ENCODE peak calls at places on chromosomes 12 and 14, in nine cellular contexts. V is GM19239; X is NCI-H1694; D is left cardiac atrium; C is transverse colon; Y is KBM-7; P is activated CD4-positive, alpha-beta T cell treated with anti-CD3 and anti-CD28 coated beads for 24 hours; T is NCI-H2029; F is foreskin fibroblast. G is an unnamed sample.

GRCh38 chr12:80684077-80684495 is 23.3 kb upstream of the MYF6 start:
- DNase-seq in P (no peak), T (peak), Y (no peak), D (no peak), C (no peak), X (no peak), F (no peak), V (no peak), G (no peak)

GRCh38 chr12:118704517-118704916 is 276.8 kb upstream of the SRRM4 start:
- DNase-seq in D (no peak), F (no peak), V (no peak), X (no peak), P (no peak), T (peak), C (no peak), Y (no peak), G (no peak)

GRCh38 chr12:131091976-131092691 is 138.4 kb downstream of the ADGRD1 start:
- DNase-seq in V (no peak), Y (no peak), D (no peak), T (no peak), F (no peak), C (peak), X (no peak), P (no peak), G (peak)

GRCh38 chr14:72665259-72665658 is 228.6 kb downstream of the DPF3 start:
- DNase-seq in F (peak), X (no peak), D (no peak), T (no peak), Y (no peak), V (no peak), C (no peak), P (no peak), G (no peak)

GRCh38 chr14:102363182-102363952 is 626 bp downstream of the TECPR2 start:
- DNase-seq in F (peak), P (no peak), Y (peak), D (peak), C (peak), X (no peak), T (no peak), V (peak), G (peak)

GRCh38 chr14:55600784-55601561 is 21.0 kb downstream of the KTN1 start:
- DNase-seq in C (no peak), Y (no peak), F (peak), P (no peak), D (no peak), T (no peak), X (no peak), V (no peak), G (no peak)

GRCh38 chr14:60632777-60633176 is 16.5 kb downstream of the SIX1 start:
- DNase-seq in X (no peak), Y (peak), T (peak), P (no peak), D (no peak), F (no peak), V (no peak), C (no peak), G (no peak)

GRCh38 chr12:108268397-108268796 is 70.7 kb downstream of the CMKLR1 start:
- DNase-seq in D (no peak), T (no peak), C (no peak), X (no peak), Y (no peak), P (no peak), F (no peak), V (no peak), G (no peak)

GRCh38 chr12:75212072-75212471 is 2.4 kb upstream of the KCNC2 start:
- DNase-seq in T (no peak), Y (peak), V (no peak), X (no peak), C (no peak), P (no peak), F (no peak), D (no peak), G (no peak)

GRCh38 chr14:75279739-75280447 is 1.3 kb downstream of the FOS start:
- DNase-seq in P (no peak), F (no peak), V (no peak), Y (no peak), C (peak), X (no peak), D (peak), T (no peak), G (no peak)

GRCh38 chr14:19949218-19949617 is 18.5 kb downstream of the OR4K1 start:
- DNase-seq in T (no peak), P (no peak), Y (no peak), D (no peak), C (no peak), F (no peak), V (no peak), X (no peak), G (no peak)

GRCh38 chr12:111085100-111085499 is 164.7 kb upstream of the MYL2 start:
- DNase-seq in F (no peak), C (no peak), Y (no peak), D (no peak), T (no peak), X (no peak), V (no peak), P (no peak), G (no peak)

GRCh38 chr14:73713804-73714655 is at the start of gene PNMA1:
- DNase-seq in X (peak), T (peak), P (peak), F (peak), D (peak), Y (peak), C (peak), V (peak), G (peak)

GRCh38 chr14:100882991-100883788 is 20.3 kb downstream of the RTL1 start:
- DNase-seq in F (no peak), V (no peak), T (no peak), C (no peak), P (no peak), Y (no peak), D (peak), X (no peak), G (no peak)

GRCh38 chr12:52191841-52192791 is at the start of gene KRT80:
- DNase-seq in T (peak), V (no peak), F (peak), C (peak), X (peak), P (no peak), D (peak), Y (no peak), G (no peak)

GRCh38 chr12:94938583-94938982 is 64.9 kb downstream of the NDUFA12 start:
- DNase-seq in P (no peak), D (no peak), C (no peak), Y (no peak), X (no peak), V (no peak), T (no peak), F (no peak), G (no peak)

GRCh38 chr14:32985881-32986280 is 47.2 kb downstream of the NPAS3 start:
- DNase-seq in X (no peak), F (no peak), Y (no peak), C (peak), V (no peak), T (no peak), D (peak), P (no peak), G (no peak)

GRCh38 chr12:15188136-15188535 is 33.1 kb downstream of the RERG start:
- DNase-seq in C (no peak), X (no peak), F (no peak), V (no peak), D (no peak), T (no peak), P (no peak), Y (no peak), G (no peak)

GRCh38 chr12:132200800-132201199 is 56.5 kb downstream of the NOC4L start:
- DNase-seq in V (no peak), F (no peak), X (no peak), P (no peak), C (no peak), Y (no peak), D (no peak), T (no peak), G (no peak)

GRCh38 chr12:94304566-94305061 is 155.1 kb downstream of the CEP83 start:
- DNase-seq in X (no peak), C (no peak), D (no peak), F (peak), T (no peak), P (no peak), Y (no peak), V (no peak), G (no peak)

GRCh38 chr14:59055439-59056045 is 132.9 kb upstream of the DAAM1 start:
- DNase-seq in Y (peak), C (peak), X (peak), F (peak), V (peak), D (no peak), P (no peak), T (peak), G (peak)

GRCh38 chr12:46942579-46942978 is 116.8 kb upstream of the SLC38A4 start:
- DNase-seq in Y (no peak), C (no peak), T (no peak), D (no peak), F (peak), V (no peak), P (no peak), X (no peak), G (no peak)

GRCh38 chr12:52285172-52285745 is 6.1 kb downstream of the KRT81 start:
- DNase-seq in V (no peak), T (no peak), Y (no peak), C (no peak), X (no peak), F (peak), D (no peak), P (no peak), G (no peak)

GRCh38 chr14:99602054-99602787 is 1.8 kb downstream of the CCDC85C start:
- DNase-seq in P (no peak), F (peak), C (peak), T (no peak), V (no peak), X (peak), Y (peak), D (no peak), G (no peak)

GRCh38 chr12:56307221-56307965 is 7.3 kb upstream of the CS start:
- DNase-seq in D (no peak), F (no peak), X (no peak), Y (no peak), T (no peak), P (no peak), C (no peak), V (no peak), G (no peak)

GRCh38 chr12:109714141-109714912 is 702 bp downstream of the FAM222A start:
- DNase-seq in T (peak), C (peak), X (no peak), F (peak), Y (peak), V (peak), D (peak), P (peak), G (peak)

G was measured in stimulated activated naive CD8-positive, alpha-beta T cell treated with anti-CD3 and anti-CD28 coated beads, Interleukin-15, amount 100 ng/mL, for 72 hours.